ENCODE peak calls at places on chromosome 1, in six cellular contexts. G is esophagus muscularis mucosa, K is breast epithelium, Q is GM23338, N is stomach, U is transverse colon. J is an unnamed sample.

GRCh38 chr1:32349211-32349708 is 13.0 kb downstream of the FAM229A start:
- DNase-seq in N (no peak), K (no peak), U (peak; percentile 25), Q (no peak), G (no peak), J (no peak)

GRCh38 chr1:52368383-52369172 is 2.6 kb upstream of the CC2D1B start:
- DNase-seq in N (peak; percentile 69), U (peak; percentile 71), G (no peak), K (no peak), Q (peak; percentile 86), J (peak; percentile 81)

GRCh38 chr1:31605908-31606427 is 11.5 kb upstream of the HCRTR1 start:
- DNase-seq in K (peak; percentile 14), U (no peak), N (peak; percentile 16), G (no peak), Q (no peak), J (peak; percentile 19)

GRCh38 chr1:90996742-90997413 is 25.0 kb downstream of the ZNF644 start:
- DNase-seq in U (no peak), K (no peak), N (no peak), G (no peak), Q (no peak), J (no peak)

GRCh38 chr1:163357378-163357777 is 35.6 kb downstream of the NUF2 start:
- DNase-seq in G (no peak), U (no peak), N (no peak), Q (no peak), K (no peak), J (no peak)

GRCh38 chr1:50980505-50980904 is 10.5 kb downstream of the CDKN2C start:
- DNase-seq in U (no peak), K (no peak), N (no peak), Q (no peak), G (no peak), J (no peak)

GRCh38 chr1:239977414-239977813 is 114.3 kb upstream of the FMN2 start:
- DNase-seq in U (no peak), K (no peak), N (no peak), G (peak; percentile 37), Q (no peak), J (no peak)

GRCh38 chr1:206770531-206771352 is at the start of gene IL19:
- DNase-seq in Q (peak; percentile 5), G (no peak), N (no peak), U (peak; percentile 18), K (no peak), J (peak; percentile 35)

GRCh38 chr1:160588468-160588867 is 9.2 kb upstream of the CD84 start:
- DNase-seq in U (no peak), K (no peak), G (no peak), Q (no peak), N (no peak), J (no peak)

GRCh38 chr1:235021815-235022214 is 106.8 kb downstream of the TOMM20 start:
- DNase-seq in N (no peak), Q (no peak), G (no peak), K (no peak), U (no peak), J (no peak)

GRCh38 chr1:54882483-54882882 is 4.5 kb downstream of the DHCR24 start:
- DNase-seq in N (no peak), Q (no peak), K (no peak), U (no peak), G (no peak), J (no peak)

GRCh38 chr1:203547771-203548421 is 53.9 kb downstream of the OPTC start:
- DNase-seq in K (no peak), N (no peak), G (no peak), U (no peak), Q (no peak), J (no peak)

GRCh38 chr1:69794831-69795230 is 227.1 kb downstream of the LRRC7 start:
- DNase-seq in Q (no peak), U (no peak), K (no peak), G (no peak), N (no peak), J (no peak)

GRCh38 chr1:185561629-185562028 is 172.6 kb upstream of the HMCN1 start:
- DNase-seq in G (no peak), U (no peak), Q (no peak), K (no peak), N (no peak), J (no peak)

GRCh38 chr1:84271452-84272273 is 29.8 kb upstream of the SAMD13 start:
- DNase-seq in U (peak; percentile 51), N (peak; percentile 34), Q (peak; percentile 43), K (no peak), G (no peak), J (no peak)

GRCh38 chr1:9719978-9720722 is 68.6 kb downstream of the PIK3CD start:
- DNase-seq in N (no peak), K (no peak), U (no peak), G (no peak), Q (peak; percentile 54), J (no peak)

GRCh38 chr1:213162338-213162737 is 111.3 kb downstream of the RPS6KC1 start:
- DNase-seq in K (no peak), Q (no peak), G (no peak), U (no peak), N (no peak), J (no peak)

GRCh38 chr1:210351496-210351895 is 22.8 kb downstream of the HHAT start:
- DNase-seq in Q (no peak), N (no peak), G (no peak), U (no peak), K (no peak), J (no peak)

GRCh38 chr1:178284059-178284458 is 190.2 kb downstream of the RASAL2 start:
- DNase-seq in N (no peak), G (no peak), U (no peak), K (no peak), Q (peak; percentile 33), J (no peak)

GRCh38 chr1:42136466-42136865 is 16.7 kb upstream of the GUCA2B start:
- DNase-seq in U (no peak), N (no peak), K (no peak), G (no peak), Q (no peak), J (no peak)

GRCh38 chr1:12537906-12538461 is 80.0 kb downstream of the DHRS3 start:
- DNase-seq in K (no peak), N (no peak), Q (no peak), G (no peak), U (no peak), J (no peak)

GRCh38 chr1:225488671-225489070 is 60.8 kb upstream of the LBR start:
- DNase-seq in Q (no peak), K (no peak), G (no peak), N (no peak), U (no peak), J (no peak)

GRCh38 chr1:44030606-44031050 is 634 bp downstream of the SLC6A9 start:
- DNase-seq in Q (peak; percentile 77), U (no peak), N (no peak), G (no peak), K (peak; percentile 63), J (peak; percentile 91)

GRCh38 chr1:155178441-155179106 is 4.9 kb downstream of the TRIM46 start:
- DNase-seq in G (no peak), Q (no peak), K (peak; percentile 50), U (peak; percentile 24), N (peak; percentile 28), J (peak; percentile 35)

GRCh38 chr1:154883919-154884867 is 14.1 kb upstream of the KCNN3 start:
- DNase-seq in Q (no peak), U (no peak), K (no peak), G (no peak), N (peak; percentile 34), J (no peak)

GRCh38 chr1:212290608-212291007 is 5.4 kb downstream of the PPP2R5A start:
- DNase-seq in Q (no peak), U (no peak), N (no peak), G (no peak), K (no peak), J (no peak)

DNA sequence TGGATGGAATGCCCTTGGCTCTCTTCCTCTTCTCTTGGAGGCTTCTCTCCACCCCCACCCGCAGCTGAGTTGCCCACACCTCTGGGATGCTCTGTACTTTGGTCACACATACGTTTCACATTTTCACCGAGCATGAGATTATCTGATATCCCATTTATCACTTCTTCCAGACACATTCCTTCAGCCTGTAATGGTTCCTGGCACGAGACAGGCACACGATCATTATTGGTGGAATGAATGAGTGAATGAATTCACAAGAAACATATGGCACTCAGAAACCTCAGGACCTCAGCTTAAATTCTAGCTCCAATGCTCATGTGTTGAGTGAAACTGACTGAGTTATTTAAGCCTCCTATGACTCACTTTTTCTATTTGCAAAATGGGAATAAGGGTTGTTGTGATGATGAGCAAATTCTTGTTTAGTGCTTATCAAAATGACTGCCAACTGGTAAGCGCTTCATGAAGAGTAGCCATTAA is 242.7 kb upstream of the JUN start:
- DNase-seq in N (no peak), G (no peak), Q (no peak), U (no peak), K (no peak), J (no peak)
- H3K4me3 ChIP-seq in N (no peak overlapping the region), G (no peak overlapping the region), Q (no peak overlapping the region), U (no peak overlapping the region), K (no peak overlapping the region), J (no peak overlapping the region)

GRCh38 chr1:6743189-6744101 is 41.8 kb upstream of the CAMTA1 start:
- DNase-seq in G (no peak), N (peak; percentile 58), U (peak; percentile 14), Q (peak; percentile 48), K (no peak), J (peak; percentile 60)
- TF ChIP-seq POLR2AphosphoS5 in G (peak; percentile 31), N (peak; percentile 41), U (no peak), Q (no peak), K (no peak), J (no peak)

GRCh38 chr1:26182372-26182675 is 5.0 kb downstream of the CNKSR1 start:
- DNase-seq in U (no peak), N (no peak), Q (no peak), G (no peak), K (no peak), J (no peak)

GRCh38 chr1:26175346-26175745 is 1.9 kb upstream of the CNKSR1 start:
- DNase-seq in N (no peak), U (no peak), K (no peak), G (no peak), Q (no peak), J (no peak)

GRCh38 chr1:26180010-26180506 is 2.8 kb downstream of the CNKSR1 start:
- DNase-seq in K (no peak), U (no peak), Q (no peak), G (no peak), N (no peak), J (no peak)

GRCh38 chr1:26181586-26182371 is 4.5 kb downstream of the CNKSR1 start:
- DNase-seq in Q (no peak), G (no peak), N (no peak), K (no peak), U (no peak), J (no peak)

DNA sequence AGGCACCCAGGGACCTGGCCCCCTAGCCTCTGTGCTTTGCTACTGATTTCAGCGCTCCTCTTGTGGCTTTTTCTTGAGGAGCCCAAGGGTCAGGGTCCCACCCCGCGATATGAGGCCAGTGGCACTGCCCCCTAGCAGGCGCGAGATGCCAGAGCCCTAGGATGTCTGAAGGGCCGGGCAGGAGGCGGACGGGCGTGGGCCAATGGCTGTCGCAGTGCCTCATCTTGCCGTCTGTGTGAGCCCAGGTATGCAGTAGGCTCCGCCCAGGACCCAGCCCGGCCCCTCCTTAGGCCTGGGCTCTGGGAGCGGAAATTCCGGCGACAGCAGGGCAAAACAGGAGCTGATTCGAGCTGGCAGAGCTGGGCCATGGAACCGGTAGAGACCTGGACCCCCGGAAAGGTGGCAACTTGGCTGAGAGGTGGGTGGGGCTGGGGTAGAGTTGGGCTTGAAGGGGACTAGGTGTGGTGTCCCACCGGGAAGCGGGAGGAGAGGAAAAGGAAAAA is at the start of gene CNKSR1:
- DNase-seq in G (no peak), N (peak; percentile 87), K (peak; percentile 82), Q (peak; percentile 97), U (peak; percentile 89), J (peak; percentile 91)
- H3K4me3 ChIP-seq in G (no peak within 1 kb of the TSS), N (peak within 1 kb of the TSS; percentile 48), K (peak within 1 kb of the TSS; percentile 61), Q (peak within 1 kb of the TSS; percentile 48), U (peak within 1 kb of the TSS; percentile 31), J (peak within 1 kb of the TSS; percentile 42)

GRCh38 chr1:39106949-39107740 is 81.0 kb downstream of the NDUFS5 start:
- DNase-seq in Q (peak; percentile 64), G (no peak), U (no peak), N (no peak), K (no peak), J (no peak)
- TF ChIP-seq POLR2AphosphoS5 in Q (no peak), G (no peak), U (no peak), N (no peak), K (no peak), J (no peak)